ENCODE peak calls at places on chromosome 16, in ten cellular contexts. Z is transverse colon, K is pancreas, P is Caco-2, T is tibial artery, N is fibroblast of lung, G is heart left ventricle, S is tibial nerve, L is PC-9, I is ascending aorta. Y is an unnamed sample. For H3K36me3, the result is how much of the 10 kb centered on the place peaks cover.

GRCh38 chr16:53056528-53056881 is 1.7 kb downstream of the CHD9 start:
- DNase-seq in P (no peak), N (peak), L (no peak), G (no peak), K (no peak), I (no peak), T (no peak), Z (peak), S (no peak), Y (peak)

GRCh38 chr16:2458887-2459646 is 842 bp upstream of the TEDC2 start:
- DNase-seq in K (no peak), L (no peak), Z (no peak), P (no peak), N (no peak), S (no peak), I (no peak), T (no peak), G (no peak), Y (no peak)

GRCh38 chr16:81099958-81100357 is 3.8 kb upstream of the GCSH start:
- DNase-seq in L (no peak), K (no peak), P (no peak), I (no peak), N (no peak), G (no peak), Z (no peak), S (no peak), T (no peak), Y (no peak)

GRCh38 chr16:79158337-79158736 is 442.2 kb downstream of the MAF start:
- DNase-seq in K (no peak), N (no peak), Z (no peak), G (no peak), L (no peak), T (no peak), P (no peak), S (no peak), I (no peak), Y (no peak)

GRCh38 chr16:20704281-20704680 is 6.8 kb upstream of the ACSM1 start:
- DNase-seq in T (no peak), Z (no peak), N (no peak), P (no peak), L (no peak), S (no peak), K (no peak), I (no peak), G (no peak), Y (no peak)

GRCh38 chr16:90042946-90043514 is 23.8 kb upstream of the DBNDD1 start:
- DNase-seq in N (no peak), K (no peak), Z (no peak), I (no peak), P (no peak), G (no peak), S (no peak), L (no peak), T (no peak), Y (no peak)

GRCh38 chr16:72362972-72363371 is 191.0 kb upstream of the PMFBP1 start:
- DNase-seq in T (no peak), K (no peak), N (no peak), I (no peak), S (no peak), L (no peak), P (no peak), G (no peak), Z (no peak), Y (no peak)

GRCh38 chr16:12763517-12763916 is 40.2 kb downstream of the CPPED1 start:
- DNase-seq in Z (no peak), S (no peak), G (no peak), T (no peak), K (no peak), N (no peak), P (peak), L (no peak), I (no peak), Y (no peak)

GRCh38 chr16:19785081-19785480 is 67.0 kb downstream of the IQCK start:
- DNase-seq in G (no peak), K (no peak), S (no peak), I (no peak), T (no peak), Z (no peak), L (no peak), N (no peak), P (no peak), Y (no peak)

GRCh38 chr16:50245417-50246298 is 20.7 kb upstream of the ADCY7 start:
- DNase-seq in N (peak), T (peak), L (peak), I (no peak), P (peak), Z (peak), K (peak), S (no peak), G (peak), Y (no peak)

GRCh38 chr16:74448990-74449389 is 27.7 kb upstream of the CLEC18B start:
- DNase-seq in G (peak), Z (peak), N (peak), P (no peak), S (peak), I (peak), L (peak), T (peak), K (no peak), Y (peak)

GRCh38 chr16:2278272-2278608 is 10.3 kb upstream of the RNPS1 start:
- DNase-seq in T (no peak), I (no peak), N (no peak), P (no peak), L (no peak), G (no peak), Z (no peak), K (no peak), S (no peak), Y (no peak)

GRCh38 chr16:62038225-62038624 is 2.0 kb upstream of the CDH8 start:
- DNase-seq in S (no peak), K (no peak), P (no peak), G (no peak), N (no peak), I (no peak), Z (no peak), L (no peak), T (no peak), Y (no peak)

GRCh38 chr16:53370827-53371226 is 63.4 kb upstream of the RBL2 start:
- DNase-seq in L (no peak), Z (no peak), P (no peak), S (no peak), I (no peak), K (no peak), N (no peak), T (no peak), G (no peak), Y (no peak)

GRCh38 chr16:5069854-5070253 is 1.8 kb upstream of the ALG1 start:
- DNase-seq in K (no peak), S (no peak), N (no peak), Z (no peak), I (no peak), G (no peak), T (no peak), P (no peak), L (no peak), Y (peak)

GRCh38 chr16:24853830-24854229 is 8.1 kb downstream of the SLC5A11 start:
- DNase-seq in I (no peak), G (peak), P (no peak), N (peak), T (peak), Z (no peak), L (no peak), S (no peak), K (no peak), Y (peak)

GRCh38 chr16:14344292-14344691 is 273.2 kb downstream of the MRTFB start:
- DNase-seq in L (no peak), G (no peak), T (no peak), S (no peak), Z (no peak), K (no peak), N (no peak), P (no peak), I (no peak), Y (no peak)

GRCh38 chr16:23048164-23048563 is 101.1 kb downstream of the USP31 start:
- DNase-seq in Z (no peak), K (no peak), G (no peak), S (no peak), L (no peak), T (no peak), I (no peak), P (no peak), N (no peak), Y (no peak)
- TF ChIP-seq CTCF in Z (no peak), K (no peak), G (no peak), S (no peak), L (no peak), T (no peak), I (no peak), P (no peak), N (no peak), Y (no peak)

GRCh38 chr16:30976486-30976885 is 8.5 kb upstream of the HSD3B7 start:
- DNase-seq in T (no peak), L (no peak), S (no peak), P (no peak), Z (no peak), K (no peak), N (no peak), I (no peak), G (no peak), Y (no peak)

GRCh38 chr16:30977502-30977901 is 7.5 kb upstream of the HSD3B7 start:
- DNase-seq in P (no peak), K (no peak), S (no peak), I (no peak), N (no peak), T (no peak), L (no peak), G (no peak), Z (no peak), Y (no peak)

GRCh38 chr16:30972872-30973271 is 12.1 kb upstream of the HSD3B7 start:
- DNase-seq in K (no peak), G (no peak), N (no peak), S (no peak), L (no peak), T (no peak), I (no peak), P (no peak), Z (no peak), Y (no peak)

GRCh38 chr16:30971298-30971697 is 13.7 kb upstream of the HSD3B7 start:
- DNase-seq in I (no peak), G (no peak), Z (no peak), N (no peak), K (no peak), T (no peak), P (no peak), L (no peak), S (no peak), Y (no peak)

GRCh38 chr16:30974348-30974747 is 10.7 kb upstream of the HSD3B7 start:
- DNase-seq in L (no peak), P (no peak), G (no peak), K (no peak), S (no peak), I (no peak), N (no peak), Z (no peak), T (no peak), Y (no peak)
- H3K36me3 ChIP-seq in L (under half), P (under half), G (under half), K (half or more), S (under half), I (half or more), N (under half), Z (under half), T (half or more), Y (half or more)

DNA sequence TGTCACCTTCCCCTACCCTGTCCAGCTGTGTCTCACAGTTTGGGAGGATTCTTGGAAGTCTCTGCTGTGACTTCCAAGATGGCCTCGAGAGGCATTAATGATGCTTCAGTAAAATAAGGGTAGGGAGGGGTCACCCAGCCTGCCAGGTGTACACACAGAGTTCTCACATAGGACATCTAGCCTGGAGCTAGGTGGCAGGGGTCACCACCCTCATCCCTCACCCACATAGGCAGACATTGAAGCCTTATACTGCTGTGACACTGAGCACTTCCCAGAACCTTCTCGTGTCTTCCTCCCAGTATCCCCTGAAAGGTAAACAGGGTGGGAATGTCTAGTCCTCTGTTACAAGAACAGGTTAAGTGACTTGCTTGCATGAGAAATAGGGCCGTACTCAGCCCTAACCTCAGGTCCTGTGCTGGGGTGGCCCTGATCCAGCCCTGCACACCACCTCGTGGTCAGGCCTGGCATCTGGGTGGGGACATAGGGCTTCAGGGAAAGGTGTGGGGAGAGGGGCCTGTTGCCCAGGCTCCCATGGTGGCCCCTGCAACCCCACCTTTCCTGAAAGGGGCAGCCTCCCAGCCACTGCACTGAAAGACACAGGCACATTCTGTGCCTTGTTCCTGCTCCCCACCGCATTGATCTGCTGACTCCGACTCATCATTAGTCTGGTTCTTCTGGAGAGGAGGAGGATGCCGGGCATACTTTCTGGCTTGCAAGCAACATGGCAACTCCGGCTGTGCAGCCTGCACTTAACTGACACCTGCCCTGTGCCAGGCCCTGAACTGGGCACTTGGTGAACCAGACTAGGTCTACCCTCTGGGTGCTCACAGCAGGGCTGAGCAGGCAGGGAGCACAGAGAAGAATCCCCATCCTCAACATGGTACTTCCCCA is 3.6 kb upstream of the MMP15 start:
- DNase-seq in S (no peak), I (no peak), G (no peak), N (peak), Z (no peak), T (no peak), L (peak), K (no peak), P (no peak), Y (no peak)
- TF ChIP-seq CTCF in S (no peak), I (no peak), G (no peak), N (no peak), Z (no peak), T (no peak), L (no peak), K (no peak), P (no peak), Y (no peak)

GRCh38 chr16:85079785-85080602 is 32.3 kb downstream of the CIBAR2 start:
- DNase-seq in Z (no peak), L (no peak), T (no peak), S (no peak), I (no peak), K (no peak), G (no peak), P (no peak), N (no peak), Y (no peak)

GRCh38 chr16:85077576-85078125 is 34.6 kb downstream of the CIBAR2 start:
- DNase-seq in K (no peak), I (no peak), S (no peak), L (no peak), G (no peak), P (no peak), Z (no peak), N (no peak), T (no peak), Y (no peak)

GRCh38 chr16:85077039-85077438 is 35.2 kb downstream of the CIBAR2 start:
- DNase-seq in T (no peak), K (no peak), N (no peak), G (no peak), P (no peak), S (no peak), I (no peak), L (no peak), Z (no peak), Y (no peak)

GRCh38 chr16:85078176-85078700 is 34.0 kb downstream of the CIBAR2 start:
- DNase-seq in I (no peak), P (no peak), Z (no peak), T (no peak), G (no peak), S (no peak), K (no peak), L (no peak), N (no peak), Y (no peak)

GRCh38 chr16:85078952-85079351 is 33.3 kb downstream of the CIBAR2 start:
- DNase-seq in G (no peak), T (no peak), L (no peak), P (no peak), N (no peak), I (no peak), Z (no peak), S (no peak), K (no peak), Y (no peak)
- H3K36me3 ChIP-seq in G (under half), T (under half), L (under half), P (under half), N (under half), I (under half), Z (under half), S (under half), K (under half), Y (under half)

GRCh38 chr16:65896448-65897153 is 469.9 kb upstream of the CDH5 start:
- DNase-seq in L (no peak), S (no peak), T (no peak), I (no peak), K (no peak), N (no peak), Z (no peak), G (no peak), P (no peak), Y (no peak)
- TF ChIP-seq CTCF in L (no peak), S (no peak), T (no peak), I (no peak), K (no peak), N (no peak), Z (no peak), G (no peak), P (no peak), Y (no peak)

GRCh38 chr16:87703071-87703470 is 62.7 kb downstream of the KLHDC4 start:
- DNase-seq in T (no peak), K (no peak), Z (no peak), N (no peak), I (no peak), L (no peak), G (no peak), S (no peak), P (no peak), Y (no peak)
- H3K36me3 ChIP-seq in T (under half), K (under half), Z (under half), N (under half), I (under half), L (under half), G (under half), S (under half), P (under half), Y (under half)

GRCh38 chr16:77971306-77972131 is 50.8 kb upstream of the CLEC3A start:
- DNase-seq in N (peak), I (no peak), K (peak), G (peak), S (peak), Z (peak), L (peak), P (peak), T (peak), Y (peak)
- TF ChIP-seq CTCF in N (peak), I (peak), K (peak), G (peak), S (peak), Z (peak), L (peak), P (peak), T (peak), Y (peak)

Y was measured in sigmoid colon.